ENCODE peak calls at places on chromosomes 6 and 20, in eight cellular contexts. L, C, V, A, W, D, S and T are unnamed samples.

GRCh38 chr6:149869275-149869892 is 5.2 kb upstream of the LRP11 start:
- DNase-seq in L (no peak), A (no peak), V (no peak), C (no peak), S (no peak), D (no peak), W (no peak), T (no peak)

GRCh38 chr6:111382476-111383294 is 100.3 kb downstream of the REV3L start:
- DNase-seq in L (no peak), V (no peak), C (no peak), S (no peak), D (no peak), A (no peak), W (peak; percentile 33), T (no peak)

GRCh38 chr6:16503919-16504554 is 257.2 kb downstream of the ATXN1 start:
- DNase-seq in D (no peak), W (no peak), S (peak; percentile 15), V (no peak), C (no peak), A (peak; percentile 87), L (no peak), T (no peak)

GRCh38 chr6:40163924-40164323 is 229.7 kb upstream of the MOCS1 start:
- DNase-seq in W (no peak), C (no peak), S (no peak), D (no peak), V (no peak), L (no peak), A (no peak), T (no peak)

GRCh38 chr6:29696147-29697129 is 15.5 kb upstream of the ZFP57 start:
- DNase-seq in A (peak; percentile 31), L (no peak), D (no peak), S (no peak), C (no peak), W (no peak), V (no peak), T (no peak)

GRCh38 chr6:39839445-39839844 is 47.3 kb downstream of the DAAM2 start:
- DNase-seq in D (no peak), C (no peak), W (no peak), S (no peak), V (no peak), A (no peak), L (no peak), T (no peak)

GRCh38 chr6:165632194-165632593 is 30.8 kb downstream of the PDE10A start:
- DNase-seq in D (no peak), C (no peak), W (no peak), V (no peak), S (no peak), A (no peak), L (no peak), T (no peak)

GRCh38 chr6:1838604-1839003 is 228.9 kb downstream of the FOXC1 start:
- DNase-seq in A (no peak), D (no peak), V (no peak), L (no peak), W (no peak), S (no peak), C (no peak), T (no peak)

GRCh38 chr6:45427632-45428031 is 49.9 kb upstream of the SUPT3H start:
- DNase-seq in L (no peak), A (no peak), D (no peak), C (no peak), S (no peak), W (no peak), V (no peak), T (no peak)

GRCh38 chr6:25980935-25981334 is 18.3 kb downstream of the TRIM38 start:
- DNase-seq in V (no peak), D (no peak), A (no peak), W (no peak), S (no peak), L (no peak), C (no peak), T (no peak)

GRCh38 chr6:47145212-47145611 is 103.1 kb upstream of the ADGRF1 start:
- DNase-seq in C (no peak), V (no peak), A (no peak), W (no peak), S (no peak), L (no peak), D (no peak), T (no peak)

GRCh38 chr6:64224819-64225218 is 589.2 kb downstream of the PHF3 start:
- DNase-seq in V (no peak), C (no peak), L (no peak), A (no peak), S (no peak), D (no peak), W (peak; percentile 58), T (no peak)

GRCh38 chr6:169800116-169800667 is 48.8 kb downstream of the ERMARD start:
- DNase-seq in A (no peak), D (no peak), V (no peak), L (peak; percentile 64), W (no peak), C (no peak), S (no peak), T (no peak)

GRCh38 chr20:36144336-36144735 is 10.2 kb upstream of the EPB41L1 start:
- DNase-seq in L (no peak), D (no peak), W (no peak), C (no peak), S (no peak), V (no peak), A (no peak), T (no peak)

GRCh38 chr6:43076093-43076927 is at the start of gene PTK7:
- DNase-seq in D (no peak), L (no peak), C (no peak), W (no peak), A (no peak), V (no peak), S (no peak), T (no peak)

GRCh38 chr6:106547961-106548453 is 81.3 kb downstream of the RTN4IP1 start:
- DNase-seq in W (no peak), S (no peak), V (no peak), A (no peak), D (peak; percentile 14), C (no peak), L (no peak), T (no peak)

GRCh38 chr6:7725849-7726415 is at the start of gene BMP6:
- DNase-seq in D (no peak), A (peak; percentile 72), C (peak; percentile 35), S (peak; percentile 71), W (peak; percentile 94), V (peak; percentile 37), L (peak; percentile 96), T (no peak)